ENCODE peak calls at places on chromosome 1, in six cellular contexts. H is K562, O is endothelial cell of umbilical vein, W is A549, L is HepG2, Z is GM12878. R is an unnamed sample.

GRCh38 chr1:102891868-102892625 is 216.3 kb downstream of the COL11A1 start:
- DNase-seq in H (no peak), L (no peak), W (no peak), Z (no peak), O (peak), R (no peak)

GRCh38 chr1:20611652-20612051 is 21.6 kb upstream of the PINK1 start:
- DNase-seq in O (no peak), Z (no peak), W (no peak), L (no peak), H (no peak), R (no peak)

GRCh38 chr1:183723571-183723970 is 70.5 kb upstream of the APOBEC4 start:
- DNase-seq in O (no peak), L (no peak), H (no peak), W (no peak), Z (no peak), R (no peak)

GRCh38 chr1:58515794-58516401 is 30.6 kb downstream of the OMA1 start:
- DNase-seq in H (peak), W (peak), O (peak), L (peak), Z (peak), R (peak)

GRCh38 chr1:169201084-169201619 is 94.7 kb downstream of the ATP1B1 start:
- DNase-seq in W (no peak), L (no peak), H (no peak), Z (no peak), O (no peak), R (no peak)

GRCh38 chr1:213393860-213394259 is 342.8 kb downstream of the RPS6KC1 start:
- DNase-seq in Z (no peak), L (peak), W (no peak), H (no peak), O (no peak), R (no peak)

GRCh38 chr1:89995595-89996397 is 886 bp downstream of the ZNF326 start:
- DNase-seq in L (peak), H (no peak), O (peak), Z (no peak), W (no peak), R (no peak)

GRCh38 chr1:21854090-21854750 is 42.2 kb downstream of the LDLRAD2 start:
- DNase-seq in H (no peak), O (no peak), L (no peak), W (no peak), Z (no peak), R (no peak)

GRCh38 chr1:1020415-1021009 is 592 bp downstream of the AGRN start:
- DNase-seq in H (peak), Z (no peak), W (no peak), O (no peak), L (no peak), R (peak)
- TF ChIP-seq MYC in H (no peak), Z (no peak), W (peak), O (no peak), L (no peak), R (no peak)

GRCh38 chr1:3856923-3857790 is at the start of the genes CEP104 and DFFB:
- DNase-seq in O (peak), Z (peak), H (peak), L (peak), W (peak), R (peak)
- TF ChIP-seq CTCF in O (no peak), Z (peak), H (peak), L (peak), W (peak), R (no peak)

GRCh38 chr1:181062800-181063428 is 25.6 kb upstream of the IER5 start:
- DNase-seq in L (no peak), H (no peak), O (no peak), W (no peak), Z (peak), R (peak)
- TF ChIP-seq MAX in L (no peak), H (no peak), O (no peak), W (no peak), Z (peak), R (peak)

GRCh38 chr1:219317762-219318353 is 144.2 kb downstream of the LYPLAL1 start:
- DNase-seq in L (peak), W (no peak), Z (no peak), H (no peak), O (peak), R (peak)
- TF ChIP-seq MYC in L (no peak), W (no peak), Z (no peak), H (no peak), O (no peak), R (no peak)

GRCh38 chr1:64884261-64885040 is 81.9 kb downstream of the JAK1 start:
- DNase-seq in W (no peak), O (peak), Z (no peak), H (no peak), L (no peak), R (no peak)
- TF ChIP-seq CTCF in W (no peak), O (no peak), Z (no peak), H (peak), L (no peak), R (no peak)

DNA sequence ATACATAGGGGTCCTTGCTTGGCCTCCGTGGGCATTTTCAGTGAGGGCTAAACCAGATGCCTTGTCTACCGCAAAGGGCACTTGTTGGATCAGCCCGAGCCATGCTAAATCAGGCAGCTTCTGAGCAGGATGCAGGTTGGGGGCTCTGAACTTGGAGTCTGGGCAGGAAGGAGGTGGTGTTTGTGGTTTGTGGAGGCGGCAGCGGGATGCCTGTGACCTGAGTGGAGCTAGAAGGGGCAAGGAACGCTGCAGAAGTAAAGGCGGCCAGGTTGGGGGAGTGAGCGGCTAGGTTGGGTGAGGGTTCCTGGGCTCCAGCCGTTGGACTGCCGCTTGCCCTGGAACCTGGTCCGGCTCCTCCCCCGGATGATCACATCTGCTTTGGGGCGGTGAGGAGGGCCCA is 183.9 kb downstream of the CAMTA1 start:
- DNase-seq in W (no peak), Z (no peak), H (no peak), L (no peak), O (no peak), R (peak)
- TF ChIP-seq MAX in W (no peak), Z (no peak), H (no peak), L (no peak), O (no peak), R (no peak)

DNA sequence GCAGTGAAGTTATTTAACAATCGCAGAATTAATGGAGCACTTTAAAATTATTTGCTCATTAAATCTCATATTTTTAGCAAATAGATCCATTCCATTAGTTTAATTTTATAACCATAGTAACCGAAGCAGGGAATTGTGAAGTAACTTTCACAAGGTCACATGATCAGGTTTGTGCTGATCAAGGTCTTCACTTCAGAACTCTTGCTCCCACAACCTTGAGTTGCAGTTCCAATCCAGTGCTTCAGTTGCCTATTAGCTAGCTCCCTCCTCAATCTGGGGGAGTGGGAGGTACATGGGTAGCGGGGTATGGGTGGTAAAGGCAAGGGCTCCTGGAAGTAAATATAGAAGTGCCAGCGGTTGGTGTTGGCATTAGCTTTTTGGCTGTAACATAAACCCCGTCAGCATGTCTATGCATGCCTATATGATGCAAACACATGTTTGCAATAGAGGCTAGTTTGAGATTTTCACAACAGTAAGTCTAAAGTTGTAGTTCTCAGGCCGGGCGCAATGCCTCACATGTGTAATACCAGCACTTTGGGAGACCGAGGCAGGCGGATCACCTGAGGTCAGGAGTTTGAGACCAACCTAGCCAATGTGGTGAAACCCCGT is 5.8 kb downstream of the ATP5IF1 start:
- DNase-seq in H (no peak), O (no peak), L (no peak), Z (no peak), W (no peak), R (no peak)
- TF ChIP-seq MYC in H (no peak), O (no peak), L (no peak), Z (no peak), W (no peak), R (no peak)

DNA sequence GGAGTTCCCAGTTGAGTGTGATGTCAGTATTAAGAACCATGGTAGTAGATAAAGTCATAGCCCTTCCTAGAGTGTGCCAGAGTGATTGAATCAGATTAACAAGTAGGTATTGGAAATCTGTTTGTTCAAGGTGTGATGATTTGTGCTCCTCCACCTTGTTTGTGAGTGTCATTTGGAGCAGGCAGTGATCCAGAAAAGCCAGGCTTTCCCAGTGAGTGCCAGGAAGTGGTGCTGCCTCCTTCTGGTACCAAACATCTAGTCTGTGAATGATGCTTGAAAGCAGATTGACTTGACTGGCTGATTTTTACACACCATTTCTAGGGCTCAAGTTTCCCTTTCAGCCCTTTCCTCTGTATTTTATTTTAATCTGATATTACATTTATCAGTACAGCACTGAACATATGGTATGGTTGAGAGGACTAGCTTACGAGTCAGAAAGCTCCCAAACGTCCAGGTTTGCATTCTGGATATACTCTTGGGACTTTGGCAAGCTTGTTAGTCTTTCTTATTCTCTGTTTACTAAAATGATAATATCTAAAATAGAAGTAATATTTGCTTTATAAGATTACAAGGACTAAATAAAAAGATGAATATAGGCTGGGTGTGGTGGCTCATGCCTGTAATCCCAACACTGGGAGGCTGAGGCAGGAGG is 100.7 kb downstream of the PATJ start:
- DNase-seq in H (no peak), W (no peak), O (peak), Z (no peak), L (no peak), R (no peak)
- TF ChIP-seq CTCF in H (peak), W (no peak), O (peak), Z (peak), L (peak), R (no peak)

GRCh38 chr1:179754031-179754624 is 11.0 kb downstream of the FAM163A start:
- DNase-seq in Z (no peak), H (no peak), W (no peak), O (no peak), L (no peak), R (no peak)
- TF ChIP-seq MAX in Z (no peak), H (no peak), W (no peak), O (no peak), L (no peak), R (no peak)